ENCODE peak calls at places on chromosomes 16 and 17, in five cellular contexts. D is heart right ventricle, B is hepatocyte, F is esophagus muscularis mucosa, T is brain microvascular endothelial cell. Q is an unnamed sample.

GRCh38 chr17:76134911-76135809 is 5.9 kb downstream of the FOXJ1 start:
- DNase-seq in D (no peak), B (no peak), F (no peak), T (no peak), Q (no peak)

GRCh38 chr16:75555213-75555706 is 792 bp downstream of the TMEM231 start:
- DNase-seq in D (peak; percentile 88), B (peak; percentile 87), F (no peak), T (peak; percentile 94), Q (no peak)

GRCh38 chr17:7897773-7898172 is 9.2 kb downstream of the CHD3 start:
- DNase-seq in D (no peak), B (peak; percentile 55), F (no peak), T (peak; percentile 42), Q (no peak)

GRCh38 chr17:76643553-76644148 is at the start of gene ST6GALNAC1:
- DNase-seq in D (peak; percentile 58), B (peak; percentile 64), F (no peak), T (no peak), Q (no peak)

GRCh38 chr17:62725791-62726249 is 82.3 kb downstream of the MARCHF10 start:
- DNase-seq in D (no peak), B (no peak), F (no peak), T (peak; percentile 63), Q (no peak)

GRCh38 chr16:46673320-46674013 is 15.5 kb downstream of the VPS35 start:
- DNase-seq in D (peak; percentile 41), B (peak; percentile 80), F (no peak), T (peak; percentile 57), Q (no peak)

GRCh38 chr17:5762191-5762590 is 177.9 kb upstream of the NLRP1 start:
- DNase-seq in D (no peak), B (no peak), F (no peak), T (no peak), Q (no peak)

GRCh38 chr17:8131844-8132441 is 8.0 kb upstream of the HES7 start:
- DNase-seq in D (no peak), B (peak; percentile 4), F (no peak), T (no peak), Q (no peak)

GRCh38 chr17:33229499-33229898 is 63.6 kb downstream of the ASIC2 start:
- DNase-seq in D (no peak), B (no peak), F (no peak), T (no peak), Q (no peak)

GRCh38 chr17:40364121-40364861 is at the start of gene GJD3:
- DNase-seq in D (peak; percentile 50), B (no peak), F (no peak), T (no peak), Q (no peak)

GRCh38 chr17:44807817-44808155 is 22.3 kb downstream of the GJC1 start:
- DNase-seq in D (no peak), B (no peak), F (no peak), T (no peak), Q (no peak)

GRCh38 chr17:81491193-81491592 is 21.4 kb downstream of the ACTG1 start:
- DNase-seq in D (no peak), B (peak; percentile 73), F (no peak), T (no peak), Q (no peak)

GRCh38 chr16:30526137-30526822 is at the start of gene ZNF768:
- DNase-seq in D (no peak), B (peak; percentile 81), F (no peak), T (no peak), Q (no peak)

GRCh38 chr17:40559954-40560591 is 5.2 kb downstream of the CCR7 start:
- DNase-seq in D (peak; percentile 92), B (peak; percentile 94), F (peak; percentile 97), T (peak; percentile 91), Q (peak; percentile 71)

GRCh38 chr16:1194665-1195392 is 30.2 kb downstream of the TPSG1 start:
- DNase-seq in D (no peak), B (no peak), F (no peak), T (no peak), Q (no peak)

GRCh38 chr16:85252014-85252413 is 139.7 kb upstream of the CIBAR2 start:
- DNase-seq in D (no peak), B (no peak), F (no peak), T (no peak), Q (no peak)

GRCh38 chr17:30379303-30380105 is 777 bp downstream of the CPD start:
- DNase-seq in D (peak; percentile 18), B (no peak), F (no peak), T (no peak), Q (no peak)

GRCh38 chr16:53817117-53817516 is 113.2 kb downstream of the FTO start:
- DNase-seq in D (no peak), B (peak; percentile 39), F (no peak), T (peak; percentile 96), Q (peak; percentile 74)

GRCh38 chr17:45425125-45425983 is 7.3 kb downstream of the ARHGAP27 start:
- DNase-seq in D (peak; percentile 58), B (peak; percentile 94), F (no peak), T (peak; percentile 37), Q (peak; percentile 83)

GRCh38 chr17:45687594-45687993 is 96.5 kb upstream of the CRHR1 start:
- DNase-seq in D (no peak), B (no peak), F (no peak), T (no peak), Q (no peak)

GRCh38 chr17:31919802-31920525 is 16.8 kb upstream of the SUZ12 start:
- DNase-seq in D (no peak), B (no peak), F (no peak), T (no peak), Q (no peak)

GRCh38 chr16:82070656-82071369 is 35.8 kb downstream of the HSD17B2 start:
- DNase-seq in D (no peak), B (no peak), F (no peak), T (peak; percentile 28), Q (peak; percentile 54)

GRCh38 chr17:933168-934083 is 46.1 kb downstream of the NXN start:
- DNase-seq in D (no peak), B (peak; percentile 72), F (no peak), T (peak; percentile 88), Q (peak; percentile 69)

GRCh38 chr16:70302745-70303144 is 3.8 kb downstream of the DDX19B start:
- DNase-seq in D (no peak), B (no peak), F (no peak), T (no peak), Q (no peak)

GRCh38 chr16:2520784-2521577 is 810 bp downstream of the AMDHD2 start:
- DNase-seq in D (peak; percentile 9), B (peak; percentile 69), F (no peak), T (no peak), Q (no peak)

GRCh38 chr17:7557825-7558543 is 566 bp upstream of the TNFSF13 start:
- DNase-seq in D (peak; percentile 88), B (peak; percentile 81), F (peak; percentile 96), T (no peak), Q (no peak)

GRCh38 chr16:23670137-23670776 is 8.4 kb upstream of the PLK1 start:
- DNase-seq in D (no peak), B (no peak), F (no peak), T (peak; percentile 79), Q (peak; percentile 84)

GRCh38 chr17:343211-343610 is 9.4 kb downstream of the RPH3AL start:
- DNase-seq in D (no peak), B (no peak), F (no peak), T (no peak), Q (no peak)

DNA sequence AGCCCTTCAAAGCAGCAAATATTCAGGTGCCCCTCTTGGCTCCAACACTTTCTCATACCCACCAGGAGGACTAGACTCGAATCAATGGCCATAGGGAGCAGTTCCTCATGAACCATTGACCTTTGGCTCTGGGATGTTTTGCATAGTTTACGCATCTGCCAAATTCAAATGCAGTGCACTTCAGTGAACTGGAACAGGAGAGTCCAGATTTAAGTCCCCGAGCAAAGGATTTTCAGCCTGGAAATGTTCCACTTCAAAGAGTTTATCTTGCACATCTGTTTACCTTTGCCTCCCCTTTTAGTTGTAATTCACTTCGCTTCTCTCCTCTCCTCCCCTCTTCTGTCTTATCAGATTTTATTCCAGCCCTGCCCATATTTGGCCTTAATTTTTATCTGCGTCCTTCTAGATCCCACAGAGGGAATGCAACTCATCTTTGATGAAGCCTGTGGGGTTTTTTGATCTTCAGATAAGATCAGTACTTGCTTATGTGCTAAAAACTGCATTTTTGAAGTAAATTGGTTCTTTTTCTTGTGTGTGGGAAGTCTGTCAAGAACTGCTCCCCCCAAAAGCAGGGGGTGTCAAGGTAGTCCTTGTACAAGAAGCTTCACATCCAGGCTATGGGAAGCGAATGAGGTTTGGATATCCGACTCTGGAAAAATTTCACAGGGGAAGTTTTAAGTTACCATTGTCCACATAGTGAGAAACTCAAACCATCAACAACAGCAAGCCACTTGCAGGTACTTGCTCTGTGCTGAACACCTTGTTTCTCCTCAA is 281.6 kb downstream of the RBFOX1 start:
- DNase-seq in D (no peak), B (no peak), F (no peak), T (no peak), Q (no peak)
- TF ChIP-seq CTCF in D (no peak), B (no peak), F (no peak), T (no peak), Q (no peak)

GRCh38 chr17:4394208-4395110 is 28.0 kb upstream of the UBE2G1 start:
- DNase-seq in D (no peak), B (no peak), F (no peak), T (no peak), Q (no peak)
- H3K4me3 ChIP-seq in D (no peak overlapping the region), B (no peak overlapping the region), F (no peak overlapping the region), T (no peak overlapping the region), Q (no peak overlapping the region)

GRCh38 chr17:77706938-77707337 is 251.6 kb upstream of the TNRC6C start:
- DNase-seq in D (no peak), B (no peak), F (peak; percentile 45), T (no peak), Q (no peak)
- TF ChIP-seq CTCF in D (no peak), B (no peak), F (no peak), T (no peak), Q (no peak)

DNA sequence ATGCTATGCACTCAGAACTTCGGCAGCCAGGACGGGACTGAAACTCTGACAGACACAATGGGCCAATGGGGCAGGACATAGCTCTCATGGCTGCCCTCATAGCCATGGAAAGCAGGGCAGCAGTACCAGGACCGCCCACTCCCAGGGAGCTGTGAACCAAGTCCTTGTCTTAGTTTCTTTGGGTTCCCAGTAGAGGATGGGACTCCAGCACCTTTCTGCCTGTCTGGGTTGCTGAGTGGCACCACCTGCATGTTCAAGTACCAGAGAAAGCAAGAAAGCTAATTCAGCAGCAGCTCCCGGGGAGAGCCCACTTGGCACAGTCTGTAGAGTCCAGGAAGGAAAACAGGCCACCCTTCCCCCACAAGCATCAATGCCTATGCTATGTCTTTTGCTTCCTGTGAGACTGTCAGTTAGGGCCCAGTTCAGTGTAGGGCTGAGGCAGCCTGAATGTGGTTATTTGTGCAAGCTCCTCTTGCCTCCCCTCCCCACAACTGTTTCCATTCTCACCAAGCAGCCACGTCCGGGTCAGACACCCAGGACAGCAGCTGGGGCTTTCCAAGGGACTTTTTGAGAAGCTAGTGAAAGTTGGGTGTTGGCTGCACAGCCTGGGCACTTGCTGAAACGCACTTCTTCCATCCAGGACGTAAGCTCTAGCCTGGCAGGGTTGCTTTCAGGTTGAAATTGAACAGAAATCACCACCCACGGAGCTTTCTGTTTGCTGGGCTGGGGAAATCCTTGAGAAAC is 7.8 kb downstream of the SUPT4H1 start:
- DNase-seq in D (no peak), B (no peak), F (no peak), T (no peak), Q (no peak)
- H3K4me3 ChIP-seq in D (peak overlapping the region; percentile 43), B (no peak overlapping the region), F (no peak overlapping the region), T (no peak overlapping the region), Q (no peak overlapping the region)